ENCODE peak calls at places on chromosomes 5 and 9, in ten cellular contexts. A is breast epithelium; B is iPS DF 6.9; W is tibial artery; G is spleen; J is transverse colon; Q is uterus; H is A549; K is IMR-90; P is CD4-positive, alpha-beta memory T cell. Z is an unnamed sample.

GRCh38 chr9:3385871-3386270 is 139.9 kb downstream of the RFX3 start:
- DNase-seq in K (no peak), B (no peak), P (no peak), Q (no peak), G (no peak), A (no peak), J (no peak), H (no peak), W (no peak), Z (no peak)

GRCh38 chr9:86985132-86985531 is 37.8 kb upstream of the GAS1 start:
- DNase-seq in B (no peak), J (no peak), Q (no peak), H (no peak), K (no peak), G (no peak), W (no peak), A (no peak), P (no peak), Z (no peak)

GRCh38 chr9:125969868-125970267 is 222.7 kb downstream of the PBX3 start:
- DNase-seq in K (no peak), J (no peak), B (no peak), W (no peak), A (no peak), G (no peak), H (no peak), P (no peak), Q (no peak), Z (no peak)

GRCh38 chr9:68515304-68516017 is 25.2 kb downstream of the TMEM252 start:
- DNase-seq in B (no peak), W (peak), K (peak), Q (no peak), H (peak), J (peak), A (no peak), G (no peak), P (no peak), Z (peak)

GRCh38 chr5:17129093-17129492 is 88.3 kb upstream of the BASP1 start:
- DNase-seq in W (no peak), Q (no peak), P (no peak), A (no peak), G (no peak), B (no peak), K (no peak), H (peak), J (no peak), Z (no peak)

GRCh38 chr5:111066261-111066938 is 5.1 kb upstream of the TSLP start:
- DNase-seq in B (no peak), G (no peak), P (no peak), Q (no peak), J (no peak), H (no peak), A (no peak), W (no peak), K (no peak), Z (no peak)

GRCh38 chr9:123424552-123425225 is 68.7 kb downstream of the CRB2 start:
- DNase-seq in P (no peak), Q (no peak), W (no peak), A (no peak), B (no peak), G (peak), K (no peak), H (no peak), J (no peak), Z (no peak)

GRCh38 chr9:23551171-23551795 is 274.8 kb downstream of the ELAVL2 start:
- DNase-seq in H (no peak), K (no peak), G (no peak), P (no peak), B (no peak), J (no peak), Q (no peak), A (no peak), W (no peak), Z (no peak)

GRCh38 chr9:82129708-82130107 is 141.1 kb downstream of the SPATA31D1 start:
- DNase-seq in W (no peak), B (no peak), Q (no peak), K (no peak), P (no peak), A (no peak), J (no peak), G (no peak), H (no peak), Z (no peak)

GRCh38 chr9:109422641-109423040 is 75.5 kb downstream of the PTPN3 start:
- DNase-seq in K (no peak), W (no peak), H (no peak), A (peak), P (no peak), J (no peak), G (no peak), Q (no peak), B (no peak), Z (peak)

GRCh38 chr5:80411589-80412219 is 3.8 kb downstream of the ZFYVE16 start:
- DNase-seq in W (no peak), G (no peak), Q (no peak), P (no peak), J (no peak), H (no peak), A (no peak), K (peak), B (no peak), Z (no peak)

GRCh38 chr5:62265648-62266112 is 40.3 kb upstream of the KIF2A start:
- DNase-seq in P (no peak), G (no peak), B (no peak), H (no peak), J (no peak), K (no peak), Q (no peak), A (no peak), W (no peak), Z (no peak)

GRCh38 chr5:157390179-157390923 is 69.7 kb upstream of the NIPAL4 start:
- DNase-seq in Q (no peak), W (no peak), A (no peak), P (peak), K (peak), B (no peak), J (peak), H (peak), G (no peak), Z (peak)

GRCh38 chr9:37966443-37967271 is 62.7 kb upstream of the SLC25A51 start:
- DNase-seq in H (no peak), B (no peak), W (no peak), J (peak), K (peak), A (no peak), P (no peak), G (peak), Q (no peak), Z (no peak)

GRCh38 chr9:110714314-110714713 is 45.7 kb downstream of the MUSK start:
- DNase-seq in K (peak), G (no peak), W (no peak), Q (no peak), H (peak), B (no peak), P (no peak), J (no peak), A (no peak), Z (peak)

GRCh38 chr9:30020161-30020560 is 2364.3 kb upstream of the ACO1 start:
- DNase-seq in J (no peak), H (no peak), G (no peak), W (no peak), A (no peak), B (no peak), Q (no peak), K (no peak), P (no peak), Z (no peak)

GRCh38 chr5:139744471-139745120 is 51.0 kb upstream of the PSD2 start:
- DNase-seq in H (no peak), A (no peak), W (no peak), J (no peak), G (no peak), K (no peak), Q (no peak), B (no peak), P (no peak), Z (no peak)

GRCh38 chr5:101370240-101370639 is 467.2 kb upstream of the ST8SIA4 start:
- DNase-seq in G (no peak), J (no peak), H (no peak), K (no peak), B (no peak), Q (no peak), P (no peak), A (no peak), W (no peak), Z (no peak)

GRCh38 chr5:42768106-42768504 is 11.5 kb downstream of the CCDC152 start:
- DNase-seq in G (no peak), A (no peak), K (no peak), H (no peak), P (no peak), Q (no peak), J (no peak), W (no peak), B (no peak), Z (no peak)

GRCh38 chr9:19201899-19202891 is 28.3 kb upstream of the DENND4C start:
- DNase-seq in P (no peak), G (no peak), A (no peak), J (peak), W (no peak), H (peak), B (no peak), Q (peak), K (no peak), Z (peak)

GRCh38 chr9:109012876-109013677 is at the start of gene CTNNAL1:
- DNase-seq in K (peak), A (peak), W (peak), B (peak), H (peak), J (peak), P (peak), G (peak), Q (peak), Z (peak)

GRCh38 chr9:124863371-124863831 is 1.5 kb downstream of the ARPC5L start:
- DNase-seq in H (no peak), A (no peak), W (no peak), K (no peak), B (no peak), G (no peak), J (no peak), P (no peak), Q (no peak), Z (peak)

GRCh38 chr9:69900406-69900805 is 79.8 kb downstream of the CFAP95 start:
- DNase-seq in A (no peak), H (no peak), Q (no peak), W (no peak), B (no peak), G (no peak), J (no peak), P (no peak), K (peak), Z (no peak)

GRCh38 chr9:109817146-109817845 is 37.3 kb downstream of the PALM2AKAP2 start:
- DNase-seq in A (no peak), J (no peak), G (no peak), K (peak), Q (no peak), P (no peak), H (no peak), W (no peak), B (no peak), Z (no peak)

GRCh38 chr5:150780180-150780692 is 1.7 kb downstream of the SMIM3 start:
- DNase-seq in A (no peak), B (no peak), K (peak), Q (peak), G (no peak), W (peak), H (no peak), J (peak), P (no peak), Z (no peak)

GRCh38 chr9:130036099-130036498 is 6.9 kb downstream of the FNBP1 start:
- DNase-seq in Q (no peak), J (no peak), K (peak), B (no peak), A (no peak), G (no peak), P (no peak), H (no peak), W (no peak), Z (no peak)

GRCh38 chr5:107831612-107832395 is 161.1 kb upstream of the EFNA5 start:
- DNase-seq in K (peak), B (no peak), H (no peak), P (no peak), J (no peak), A (no peak), G (no peak), W (no peak), Q (no peak), Z (no peak)

GRCh38 chr9:71909887-71910601 is 949 bp downstream of the ABHD17B start:
- DNase-seq in W (peak), A (peak), J (peak), B (no peak), Q (no peak), K (peak), P (peak), H (peak), G (no peak), Z (peak)

GRCh38 chr5:15326471-15326870 is 173.5 kb upstream of the FBXL7 start:
- DNase-seq in G (no peak), J (no peak), Q (no peak), W (no peak), P (no peak), K (no peak), A (no peak), B (no peak), H (no peak), Z (no peak)

GRCh38 chr9:69433426-69433825 is 108.4 kb downstream of the ENTREP1 start:
- DNase-seq in P (no peak), A (no peak), Q (no peak), G (no peak), H (no peak), J (no peak), B (no peak), K (peak), W (no peak), Z (no peak)

GRCh38 chr5:56898213-56898612 is 11.2 kb upstream of the SETD9 start:
- DNase-seq in Q (no peak), A (no peak), W (no peak), K (no peak), P (no peak), B (no peak), G (no peak), H (no peak), J (no peak), Z (no peak)

GRCh38 chr5:149561848-149562247 is 10.6 kb upstream of the CSNK1A1 start:
- DNase-seq in A (no peak), W (no peak), P (no peak), B (no peak), J (no peak), H (peak), G (no peak), Q (no peak), K (peak), Z (no peak)

GRCh38 chr5:143201589-143201988 is 201.9 kb downstream of the NR3C1 start:
- DNase-seq in Q (no peak), B (no peak), W (no peak), A (no peak), K (peak), P (no peak), J (no peak), H (no peak), G (no peak), Z (no peak)

GRCh38 chr5:95283761-95284511 is 958 bp downstream of the MCTP1 start:
- DNase-seq in G (peak), H (peak), Q (no peak), P (no peak), K (no peak), J (peak), B (no peak), W (no peak), A (no peak), Z (no peak)

GRCh38 chr5:33241826-33242225 is 198.9 kb upstream of the TARS1 start:
- DNase-seq in K (no peak), A (no peak), H (no peak), W (peak), P (no peak), B (no peak), J (no peak), Q (no peak), G (no peak), Z (no peak)

GRCh38 chr5:39608024-39608423 is 183.2 kb upstream of the DAB2 start:
- DNase-seq in K (no peak), P (no peak), A (no peak), J (no peak), H (no peak), W (no peak), B (no peak), Q (no peak), G (no peak), Z (no peak)

GRCh38 chr5:63596254-63596653 is 366.0 kb downstream of the HTR1A start:
- DNase-seq in G (no peak), W (no peak), A (no peak), J (no peak), Q (no peak), P (no peak), B (no peak), K (no peak), H (no peak), Z (no peak)

GRCh38 chr9:131037336-131038255 is 28.6 kb downstream of the LAMC3 start:
- DNase-seq in W (no peak), G (no peak), Q (no peak), B (no peak), H (no peak), A (no peak), P (no peak), J (no peak), K (peak), Z (no peak)

GRCh38 chr5:139410121-139410885 is 6.4 kb upstream of the SPATA24 start:
- DNase-seq in P (no peak), J (no peak), Q (peak), W (no peak), B (no peak), A (no peak), G (no peak), K (peak), H (no peak), Z (no peak)

GRCh38 chr5:171166766-171167165 is 142.3 kb upstream of the TLX3 start:
- DNase-seq in K (no peak), G (no peak), P (no peak), A (no peak), B (no peak), J (no peak), Q (no peak), H (no peak), W (no peak), Z (no peak)
- H3K27ac ChIP-seq in K (no peak), G (no peak), P (no peak), A (no peak), B (no peak), J (no peak), Q (no peak), H (no peak), W (no peak), Z (no peak)

GRCh38 chr5:134112726-134113571 is 1.5 kb upstream of the TCF7 start:
- DNase-seq in A (no peak), W (no peak), H (no peak), P (no peak), G (no peak), B (no peak), Q (no peak), K (no peak), J (no peak), Z (no peak)
- H3K4me3 ChIP-seq in A (no peak), W (peak), H (no peak), P (peak), G (peak), B (no peak), Q (no peak), K (no peak), J (peak), Z (no peak)

GRCh38 chr9:88605500-88606172 is 70.7 kb downstream of the NXNL2 start:
- DNase-seq in A (no peak), Q (no peak), G (no peak), H (no peak), P (no peak), W (no peak), B (no peak), K (peak), J (no peak), Z (no peak)
- H3K27ac ChIP-seq in A (no peak), Q (peak), G (peak), H (no peak), P (no peak), W (peak), B (no peak), K (no peak), J (peak), Z (peak)

GRCh38 chr5:82570-82969 is 9.4 kb upstream of the PLEKHG4B start:
- DNase-seq in P (no peak), G (no peak), J (no peak), A (no peak), H (no peak), B (no peak), W (no peak), Q (no peak), K (no peak), Z (no peak)

GRCh38 chr5:83029-83428 is 8.9 kb upstream of the PLEKHG4B start:
- DNase-seq in B (no peak), P (no peak), H (no peak), Q (no peak), W (no peak), J (no peak), K (no peak), A (no peak), G (no peak), Z (no peak)

GRCh38 chr5:79821-80220 is 12.1 kb upstream of the PLEKHG4B start:
- DNase-seq in W (no peak), B (no peak), J (no peak), G (no peak), Q (no peak), H (no peak), A (no peak), K (no peak), P (no peak), Z (no peak)

GRCh38 chr5:82092-82491 is 9.9 kb upstream of the PLEKHG4B start:
- DNase-seq in H (peak), Q (no peak), B (no peak), A (no peak), P (no peak), W (no peak), G (no peak), K (peak), J (no peak), Z (no peak)

DNA sequence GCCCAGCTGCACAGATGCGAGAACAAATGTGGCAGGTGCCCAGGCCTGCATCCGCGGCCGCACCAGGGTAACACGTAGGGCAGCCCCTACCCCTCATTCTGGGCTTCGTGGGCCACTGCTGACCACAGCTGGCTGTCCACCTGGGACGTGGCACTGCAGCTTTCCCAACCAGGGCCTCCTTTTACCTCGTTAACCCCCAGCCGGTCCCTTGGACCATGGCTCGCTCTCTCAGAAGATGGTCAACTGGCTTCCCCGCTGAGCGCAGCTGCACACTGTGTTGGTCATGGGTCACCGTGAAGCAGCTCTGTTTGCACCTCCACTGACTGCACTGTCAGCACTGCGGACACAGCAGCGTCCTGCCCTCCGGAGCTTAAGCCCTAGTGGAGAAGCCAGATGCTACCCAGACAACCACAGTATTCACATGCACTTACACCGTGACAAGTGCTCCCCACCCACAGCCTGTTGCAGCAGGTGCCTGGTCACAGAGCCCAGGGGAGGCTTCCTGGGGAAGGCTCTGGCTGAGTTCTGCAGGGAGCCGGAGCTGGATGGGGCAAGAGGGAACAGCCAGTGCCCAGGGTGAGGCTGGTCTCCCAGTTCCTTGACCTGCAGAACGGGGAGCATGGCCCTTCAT is 10.5 kb upstream of the PLEKHG4B start:
- DNase-seq in A (no peak), H (no peak), P (no peak), W (no peak), G (peak), K (no peak), B (no peak), J (no peak), Q (no peak), Z (no peak)
- H3K4me3 ChIP-seq in A (no peak), H (no peak), P (no peak), W (no peak), G (no peak), K (no peak), B (no peak), J (no peak), Q (no peak), Z (no peak)

GRCh38 chr9:2263665-2264064 is 248.5 kb downstream of the SMARCA2 start:
- DNase-seq in J (no peak), A (no peak), W (no peak), K (no peak), P (no peak), H (no peak), G (no peak), Q (no peak), B (no peak), Z (no peak)

GRCh38 chr9:2264081-2264480 is 248.9 kb downstream of the SMARCA2 start:
- DNase-seq in K (no peak), W (no peak), A (no peak), H (no peak), B (no peak), P (no peak), Q (no peak), G (no peak), J (no peak), Z (no peak)

GRCh38 chr9:2261421-2262103 is 246.4 kb downstream of the SMARCA2 start:
- DNase-seq in K (no peak), P (no peak), A (no peak), G (no peak), Q (no peak), B (no peak), J (no peak), H (no peak), W (no peak), Z (no peak)

GRCh38 chr9:2262809-2263510 is 247.8 kb downstream of the SMARCA2 start:
- DNase-seq in K (no peak), H (no peak), W (no peak), J (no peak), B (no peak), Q (no peak), G (no peak), A (no peak), P (no peak), Z (no peak)

DNA sequence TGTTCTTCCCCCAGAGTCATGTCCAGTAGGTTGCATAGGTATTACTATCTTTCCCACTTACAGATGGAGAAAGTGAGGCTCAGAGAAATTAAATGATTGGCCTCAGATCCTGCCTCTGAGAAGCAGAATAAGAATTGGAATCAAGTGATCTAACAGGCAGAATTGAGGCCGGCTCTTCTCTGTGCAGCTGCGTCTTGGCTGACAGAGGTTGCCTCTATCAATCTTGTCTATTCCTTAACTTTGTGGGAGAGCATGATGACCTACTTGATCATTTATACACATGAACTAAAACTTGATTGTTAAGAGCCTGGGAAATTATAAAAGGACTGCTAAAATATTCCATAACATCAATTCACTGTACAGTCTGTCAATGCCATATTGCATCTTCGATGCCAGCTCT is 247.2 kb downstream of the SMARCA2 start:
- DNase-seq in H (no peak), K (no peak), A (no peak), B (no peak), Q (no peak), W (no peak), G (no peak), P (no peak), J (no peak), Z (no peak)
- H3K27ac ChIP-seq in H (no peak), K (no peak), A (no peak), B (no peak), Q (no peak), W (no peak), G (no peak), P (no peak), J (no peak), Z (no peak)

GRCh38 chr5:81848368-81848767 is 97.5 kb upstream of the SSBP2 start:
- DNase-seq in A (no peak), Q (no peak), H (no peak), P (no peak), J (peak), B (no peak), G (no peak), K (no peak), W (peak), Z (no peak)
- H3K4me3 ChIP-seq in A (no peak), Q (no peak), H (no peak), P (no peak), J (no peak), B (no peak), G (no peak), K (no peak), W (no peak), Z (no peak)